ENCODE peak calls at places on chromosomes 2 and 18, in ten cellular contexts. A is stimulated activated CD4-positive, alpha-beta T cell treated with anti-CD3 and anti-CD28 coated beads, Interleukin-2, amount 100 ng/mL, for 48 hours; Q is tibial artery; R is activated CD8-positive, alpha-beta memory T cell treated with anti-CD3 and anti-CD28 coated beads, Interleukin-2, amount 50 U/mL, for 48 hours; Y is fibroblast of mammary gland; O is kidney; S is lung microvascular endothelial cell; E is anterior cingulate cortex; D is hippocampal formation; U is HFFc6. M is an unnamed sample.
A peak's percentile ranks its signal among the peaks of the same experiment; 100 is the strongest.

GRCh38 chr18:63731215-63731614 is 28.5 kb downstream of the SERPINB11 start:
- DNase-seq in Q (no peak), R (no peak), U (no peak), S (no peak), O (no peak), Y (no peak), D (no peak), E (no peak), A (no peak), M (no peak)

GRCh38 chr2:61419570-61419969 is 51.3 kb downstream of the USP34 start:
- DNase-seq in Q (no peak), E (no peak), A (no peak), O (no peak), S (no peak), Y (no peak), R (no peak), U (no peak), D (no peak), M (peak; percentile 38)

GRCh38 chr18:23710946-23711345 is 21.7 kb downstream of the LAMA3 start:
- DNase-seq in U (no peak), O (no peak), A (no peak), Y (no peak), S (no peak), R (no peak), D (no peak), Q (no peak), E (no peak), M (no peak)

GRCh38 chr2:119174216-119174992 is 15.9 kb upstream of the C1QL2 start:
- DNase-seq in E (no peak), D (no peak), Q (no peak), U (no peak), O (no peak), R (peak; percentile 83), Y (peak; percentile 39), A (peak; percentile 61), S (peak; percentile 48), M (no peak)

GRCh38 chr2:182372661-182373060 is 54.2 kb downstream of the PDE1A start:
- DNase-seq in A (no peak), O (no peak), U (peak; percentile 86), D (no peak), R (no peak), S (peak; percentile 88), Q (no peak), Y (peak; percentile 91), E (no peak), M (peak; percentile 88)

GRCh38 chr2:63035686-63036085 is 14.9 kb upstream of the OTX1 start:
- DNase-seq in S (no peak), O (no peak), R (no peak), D (no peak), U (no peak), Y (no peak), E (no peak), A (no peak), Q (no peak), M (no peak)

GRCh38 chr2:54522624-54523281 is 66.6 kb downstream of the SPTBN1 start:
- DNase-seq in O (peak; percentile 72), A (peak; percentile 63), E (no peak), S (peak; percentile 55), Q (no peak), U (peak; percentile 20), Y (peak; percentile 48), D (no peak), R (peak; percentile 62), M (peak; percentile 49)

GRCh38 chr2:24675338-24675737 is 117.9 kb downstream of the PTRHD1 start:
- DNase-seq in Y (no peak), Q (no peak), E (no peak), S (peak; percentile 79), U (no peak), R (no peak), A (no peak), O (no peak), D (no peak), M (no peak)

GRCh38 chr2:163698857-163699256 is 37.0 kb downstream of the FIGN start:
- DNase-seq in Y (no peak), A (no peak), O (no peak), Q (no peak), S (no peak), D (no peak), R (no peak), E (no peak), U (no peak), M (no peak)

GRCh38 chr2:62406573-62407043 is 99.4 kb downstream of the TMEM17 start:
- DNase-seq in Q (no peak), S (no peak), U (no peak), Y (no peak), E (no peak), R (no peak), A (no peak), O (no peak), D (no peak), M (no peak)

GRCh38 chr2:181466661-181467576 is 9.7 kb downstream of the ITGA4 start:
- DNase-seq in U (peak; percentile 34), A (peak; percentile 76), E (no peak), Q (peak; percentile 71), O (peak; percentile 78), S (peak; percentile 66), R (peak; percentile 89), D (peak; percentile 19), Y (peak; percentile 73), M (peak; percentile 50)

GRCh38 chr2:217138284-217138683 is 278.4 kb upstream of the TNP1 start:
- DNase-seq in E (no peak), S (no peak), O (no peak), Y (no peak), A (no peak), Q (no peak), U (no peak), R (no peak), D (no peak), M (no peak)

GRCh38 chr2:151775057-151775740 is 40.9 kb upstream of the NEB start:
- DNase-seq in R (no peak), S (no peak), A (no peak), Y (peak; percentile 45), O (no peak), Q (no peak), E (no peak), U (peak; percentile 19), D (no peak), M (peak; percentile 23)

M was measured in amniotic epithelial cell.